ENCODE peak calls at places on chromosomes 2 and 18, in ten cellular contexts. One of them, this sample, is unnamed.

GRCh38 chr18:75478996-75479870 is 51.7 kb upstream of the SMIM21 start:
- DNase-seq in SHP77: peak
- DNase-seq in DMS 273 treated with DMSO at 0.1 percent for 48 hours: no peak
- DNase-seq in foreskin fibroblast: peak
- DNase-seq in heart left ventricle: no peak
- DNase-seq in NCI-H1092: peak
- DNase-seq in occipital lobe: no peak
- DNase-seq in mesothelial cell of epicardium: no peak
- DNase-seq in CD4-positive, alpha-beta memory T cell: peak
- DNase-seq in cardiac fibroblast: peak
- DNase-seq in this sample: no peak

GRCh38 chr2:67649331-67650071 is 252.4 kb downstream of the ETAA1 start:
- DNase-seq in SHP77: peak
- DNase-seq in DMS 273 treated with DMSO at 0.1 percent for 48 hours: peak
- DNase-seq in foreskin fibroblast: peak
- DNase-seq in heart left ventricle: peak
- DNase-seq in NCI-H1092: no peak
- DNase-seq in occipital lobe: no peak
- DNase-seq in mesothelial cell of epicardium: peak
- DNase-seq in CD4-positive, alpha-beta memory T cell: no peak
- DNase-seq in cardiac fibroblast: peak
- DNase-seq in this sample: no peak

GRCh38 chr2:143803936-143804335 is 674.7 kb downstream of the ARHGAP15 start:
- DNase-seq in SHP77: no peak
- DNase-seq in DMS 273 treated with DMSO at 0.1 percent for 48 hours: no peak
- DNase-seq in foreskin fibroblast: no peak
- DNase-seq in heart left ventricle: no peak
- DNase-seq in NCI-H1092: no peak
- DNase-seq in occipital lobe: no peak
- DNase-seq in mesothelial cell of epicardium: no peak
- DNase-seq in CD4-positive, alpha-beta memory T cell: no peak
- DNase-seq in cardiac fibroblast: peak
- DNase-seq in this sample: no peak

GRCh38 chr2:12514631-12515437 is 201.9 kb upstream of the TRIB2 start:
- DNase-seq in SHP77: no peak
- DNase-seq in DMS 273 treated with DMSO at 0.1 percent for 48 hours: no peak
- DNase-seq in foreskin fibroblast: no peak
- DNase-seq in heart left ventricle: no peak
- DNase-seq in NCI-H1092: no peak
- DNase-seq in occipital lobe: no peak
- DNase-seq in mesothelial cell of epicardium: no peak
- DNase-seq in CD4-positive, alpha-beta memory T cell: peak
- DNase-seq in cardiac fibroblast: no peak
- DNase-seq in this sample: no peak

GRCh38 chr18:69968073-69968472 is 20.4 kb upstream of the CD226 start:
- DNase-seq in SHP77: peak
- DNase-seq in DMS 273 treated with DMSO at 0.1 percent for 48 hours: no peak
- DNase-seq in foreskin fibroblast: no peak
- DNase-seq in heart left ventricle: no peak
- DNase-seq in NCI-H1092: no peak
- DNase-seq in occipital lobe: no peak
- DNase-seq in mesothelial cell of epicardium: no peak
- DNase-seq in CD4-positive, alpha-beta memory T cell: peak
- DNase-seq in cardiac fibroblast: no peak
- DNase-seq in this sample: peak

GRCh38 chr2:203455209-203455608 is 79.9 kb downstream of the RAPH1 start:
- DNase-seq in SHP77: no peak
- DNase-seq in DMS 273 treated with DMSO at 0.1 percent for 48 hours: no peak
- DNase-seq in foreskin fibroblast: no peak
- DNase-seq in heart left ventricle: no peak
- DNase-seq in NCI-H1092: no peak
- DNase-seq in occipital lobe: no peak
- DNase-seq in mesothelial cell of epicardium: no peak
- DNase-seq in CD4-positive, alpha-beta memory T cell: no peak
- DNase-seq in cardiac fibroblast: no peak
- DNase-seq in this sample: no peak

GRCh38 chr2:29847901-29848300 is 73.5 kb downstream of the ALK start:
- DNase-seq in SHP77: no peak
- DNase-seq in DMS 273 treated with DMSO at 0.1 percent for 48 hours: peak
- DNase-seq in foreskin fibroblast: no peak
- DNase-seq in heart left ventricle: no peak
- DNase-seq in NCI-H1092: no peak
- DNase-seq in occipital lobe: no peak
- DNase-seq in mesothelial cell of epicardium: no peak
- DNase-seq in CD4-positive, alpha-beta memory T cell: no peak
- DNase-seq in cardiac fibroblast: no peak
- DNase-seq in this sample: no peak

GRCh38 chr2:24492283-24493272 is 1.5 kb downstream of the NCOA1 start:
- DNase-seq in SHP77: no peak
- DNase-seq in DMS 273 treated with DMSO at 0.1 percent for 48 hours: no peak
- DNase-seq in foreskin fibroblast: peak
- DNase-seq in heart left ventricle: no peak
- DNase-seq in NCI-H1092: no peak
- DNase-seq in occipital lobe: peak
- DNase-seq in mesothelial cell of epicardium: no peak
- DNase-seq in CD4-positive, alpha-beta memory T cell: peak
- DNase-seq in cardiac fibroblast: peak
- DNase-seq in this sample: no peak

GRCh38 chr2:1613731-1614354 is 130.5 kb downstream of the PXDN start:
- DNase-seq in SHP77: no peak
- DNase-seq in DMS 273 treated with DMSO at 0.1 percent for 48 hours: no peak
- DNase-seq in foreskin fibroblast: no peak
- DNase-seq in heart left ventricle: no peak
- DNase-seq in NCI-H1092: no peak
- DNase-seq in occipital lobe: no peak
- DNase-seq in mesothelial cell of epicardium: no peak
- DNase-seq in CD4-positive, alpha-beta memory T cell: no peak
- DNase-seq in cardiac fibroblast: peak
- DNase-seq in this sample: no peak

GRCh38 chr2:112173646-112174319 is 35.6 kb downstream of the FBLN7 start:
- DNase-seq in SHP77: no peak
- DNase-seq in DMS 273 treated with DMSO at 0.1 percent for 48 hours: no peak
- DNase-seq in foreskin fibroblast: no peak
- DNase-seq in heart left ventricle: no peak
- DNase-seq in NCI-H1092: no peak
- DNase-seq in occipital lobe: no peak
- DNase-seq in mesothelial cell of epicardium: no peak
- DNase-seq in CD4-positive, alpha-beta memory T cell: no peak
- DNase-seq in cardiac fibroblast: no peak
- DNase-seq in this sample: no peak

GRCh38 chr2:170106441-170106840 is 71.5 kb upstream of the MYO3B start:
- DNase-seq in SHP77: no peak
- DNase-seq in DMS 273 treated with DMSO at 0.1 percent for 48 hours: no peak
- DNase-seq in foreskin fibroblast: no peak
- DNase-seq in heart left ventricle: no peak
- DNase-seq in NCI-H1092: no peak
- DNase-seq in occipital lobe: no peak
- DNase-seq in mesothelial cell of epicardium: no peak
- DNase-seq in CD4-positive, alpha-beta memory T cell: no peak
- DNase-seq in cardiac fibroblast: no peak
- DNase-seq in this sample: no peak

GRCh38 chr2:226873826-226874225 is 38.0 kb downstream of the RHBDD1 start:
- DNase-seq in SHP77: no peak
- DNase-seq in DMS 273 treated with DMSO at 0.1 percent for 48 hours: no peak
- DNase-seq in foreskin fibroblast: no peak
- DNase-seq in heart left ventricle: no peak
- DNase-seq in NCI-H1092: no peak
- DNase-seq in occipital lobe: no peak
- DNase-seq in mesothelial cell of epicardium: no peak
- DNase-seq in CD4-positive, alpha-beta memory T cell: no peak
- DNase-seq in cardiac fibroblast: no peak
- DNase-seq in this sample: no peak

GRCh38 chr18:29853126-29853525 is 1189.4 kb downstream of the DSC3 start:
- DNase-seq in SHP77: no peak
- DNase-seq in DMS 273 treated with DMSO at 0.1 percent for 48 hours: no peak
- DNase-seq in foreskin fibroblast: no peak
- DNase-seq in heart left ventricle: no peak
- DNase-seq in NCI-H1092: no peak
- DNase-seq in occipital lobe: no peak
- DNase-seq in mesothelial cell of epicardium: no peak
- DNase-seq in CD4-positive, alpha-beta memory T cell: no peak
- DNase-seq in cardiac fibroblast: no peak
- DNase-seq in this sample: no peak

GRCh38 chr2:81583311-81584108 is 1279.0 kb upstream of the LRRTM1 start:
- DNase-seq in SHP77: no peak
- DNase-seq in DMS 273 treated with DMSO at 0.1 percent for 48 hours: no peak
- DNase-seq in foreskin fibroblast: no peak
- DNase-seq in heart left ventricle: no peak
- DNase-seq in NCI-H1092: no peak
- DNase-seq in occipital lobe: no peak
- DNase-seq in mesothelial cell of epicardium: no peak
- DNase-seq in CD4-positive, alpha-beta memory T cell: no peak
- DNase-seq in cardiac fibroblast: no peak
- DNase-seq in this sample: no peak

GRCh38 chr2:237754182-237754581 is 44.4 kb upstream of the RBM44 start:
- DNase-seq in SHP77: no peak
- DNase-seq in DMS 273 treated with DMSO at 0.1 percent for 48 hours: no peak
- DNase-seq in foreskin fibroblast: no peak
- DNase-seq in heart left ventricle: no peak
- DNase-seq in NCI-H1092: no peak
- DNase-seq in occipital lobe: no peak
- DNase-seq in mesothelial cell of epicardium: no peak
- DNase-seq in CD4-positive, alpha-beta memory T cell: no peak
- DNase-seq in cardiac fibroblast: peak
- DNase-seq in this sample: no peak

GRCh38 chr2:42045956-42046748 is 1.7 kb upstream of the PKDCC start:
- DNase-seq in SHP77: peak
- DNase-seq in DMS 273 treated with DMSO at 0.1 percent for 48 hours: peak
- DNase-seq in foreskin fibroblast: no peak
- DNase-seq in heart left ventricle: no peak
- DNase-seq in NCI-H1092: peak
- DNase-seq in occipital lobe: no peak
- DNase-seq in mesothelial cell of epicardium: no peak
- DNase-seq in CD4-positive, alpha-beta memory T cell: no peak
- DNase-seq in cardiac fibroblast: no peak
- DNase-seq in this sample: no peak

GRCh38 chr2:8802741-8803140 is 34.7 kb downstream of the KIDINS220 start:
- DNase-seq in SHP77: no peak
- DNase-seq in DMS 273 treated with DMSO at 0.1 percent for 48 hours: no peak
- DNase-seq in foreskin fibroblast: no peak
- DNase-seq in heart left ventricle: no peak
- DNase-seq in NCI-H1092: no peak
- DNase-seq in occipital lobe: no peak
- DNase-seq in mesothelial cell of epicardium: no peak
- DNase-seq in CD4-positive, alpha-beta memory T cell: no peak
- DNase-seq in cardiac fibroblast: no peak
- DNase-seq in this sample: no peak

GRCh38 chr2:46747297-46747818 is 168.2 kb downstream of the MCFD2 start:
- DNase-seq in SHP77: no peak
- DNase-seq in DMS 273 treated with DMSO at 0.1 percent for 48 hours: no peak
- DNase-seq in foreskin fibroblast: no peak
- DNase-seq in heart left ventricle: no peak
- DNase-seq in NCI-H1092: no peak
- DNase-seq in occipital lobe: no peak
- DNase-seq in mesothelial cell of epicardium: no peak
- DNase-seq in CD4-positive, alpha-beta memory T cell: no peak
- DNase-seq in cardiac fibroblast: peak
- DNase-seq in this sample: no peak

GRCh38 chr2:149418065-149418464 is 87.7 kb downstream of the LYPD6 start:
- DNase-seq in SHP77: no peak
- DNase-seq in DMS 273 treated with DMSO at 0.1 percent for 48 hours: no peak
- DNase-seq in foreskin fibroblast: no peak
- DNase-seq in heart left ventricle: no peak
- DNase-seq in NCI-H1092: no peak
- DNase-seq in occipital lobe: no peak
- DNase-seq in mesothelial cell of epicardium: no peak
- DNase-seq in CD4-positive, alpha-beta memory T cell: no peak
- DNase-seq in cardiac fibroblast: no peak
- DNase-seq in this sample: no peak

GRCh38 chr18:79747156-79747845 is 50.4 kb upstream of the KCNG2 start:
- DNase-seq in SHP77: no peak
- DNase-seq in DMS 273 treated with DMSO at 0.1 percent for 48 hours: no peak
- DNase-seq in foreskin fibroblast: no peak
- DNase-seq in heart left ventricle: no peak
- DNase-seq in NCI-H1092: no peak
- DNase-seq in occipital lobe: no peak
- DNase-seq in mesothelial cell of epicardium: no peak
- DNase-seq in CD4-positive, alpha-beta memory T cell: no peak
- DNase-seq in cardiac fibroblast: no peak
- DNase-seq in this sample: no peak

GRCh38 chr18:24369420-24369819 is 28.2 kb downstream of the OSBPL1A start:
- DNase-seq in SHP77: no peak
- DNase-seq in DMS 273 treated with DMSO at 0.1 percent for 48 hours: no peak
- DNase-seq in foreskin fibroblast: peak
- DNase-seq in heart left ventricle: no peak
- DNase-seq in NCI-H1092: no peak
- DNase-seq in occipital lobe: no peak
- DNase-seq in mesothelial cell of epicardium: no peak
- DNase-seq in CD4-positive, alpha-beta memory T cell: no peak
- DNase-seq in cardiac fibroblast: peak
- DNase-seq in this sample: no peak

GRCh38 chr2:45595724-45596435 is 15.2 kb downstream of the SRBD1 start:
- DNase-seq in SHP77: no peak
- DNase-seq in DMS 273 treated with DMSO at 0.1 percent for 48 hours: no peak
- DNase-seq in foreskin fibroblast: peak
- DNase-seq in heart left ventricle: peak
- DNase-seq in NCI-H1092: no peak
- DNase-seq in occipital lobe: no peak
- DNase-seq in mesothelial cell of epicardium: no peak
- DNase-seq in CD4-positive, alpha-beta memory T cell: no peak
- DNase-seq in cardiac fibroblast: peak
- DNase-seq in this sample: no peak

GRCh38 chr2:24201496-24201895 is 26.6 kb downstream of the FAM228A start:
- DNase-seq in SHP77: no peak
- DNase-seq in DMS 273 treated with DMSO at 0.1 percent for 48 hours: no peak
- DNase-seq in foreskin fibroblast: no peak
- DNase-seq in heart left ventricle: no peak
- DNase-seq in NCI-H1092: no peak
- DNase-seq in occipital lobe: peak
- DNase-seq in mesothelial cell of epicardium: no peak
- DNase-seq in CD4-positive, alpha-beta memory T cell: no peak
- DNase-seq in cardiac fibroblast: no peak
- DNase-seq in this sample: no peak

GRCh38 chr2:96249654-96250053 is 16.1 kb downstream of the TMEM127 start:
- DNase-seq in SHP77: no peak
- DNase-seq in DMS 273 treated with DMSO at 0.1 percent for 48 hours: no peak
- DNase-seq in foreskin fibroblast: peak
- DNase-seq in heart left ventricle: no peak
- DNase-seq in NCI-H1092: no peak
- DNase-seq in occipital lobe: no peak
- DNase-seq in mesothelial cell of epicardium: no peak
- DNase-seq in CD4-positive, alpha-beta memory T cell: no peak
- DNase-seq in cardiac fibroblast: peak
- DNase-seq in this sample: no peak

GRCh38 chr2:109435066-109435690 is 178.6 kb downstream of the SEPTIN10 start:
- DNase-seq in SHP77: no peak
- DNase-seq in DMS 273 treated with DMSO at 0.1 percent for 48 hours: no peak
- DNase-seq in foreskin fibroblast: no peak
- DNase-seq in heart left ventricle: peak
- DNase-seq in NCI-H1092: no peak
- DNase-seq in occipital lobe: no peak
- DNase-seq in mesothelial cell of epicardium: no peak
- DNase-seq in CD4-positive, alpha-beta memory T cell: no peak
- DNase-seq in cardiac fibroblast: no peak
- DNase-seq in this sample: no peak

GRCh38 chr2:146621656-146622055 is 1223.2 kb upstream of the ACVR2A start:
- DNase-seq in SHP77: no peak
- DNase-seq in DMS 273 treated with DMSO at 0.1 percent for 48 hours: no peak
- DNase-seq in foreskin fibroblast: no peak
- DNase-seq in heart left ventricle: no peak
- DNase-seq in NCI-H1092: no peak
- DNase-seq in occipital lobe: no peak
- DNase-seq in mesothelial cell of epicardium: no peak
- DNase-seq in CD4-positive, alpha-beta memory T cell: no peak
- DNase-seq in cardiac fibroblast: no peak
- DNase-seq in this sample: no peak

GRCh38 chr2:9326975-9327374 is 96.4 kb downstream of the ITGB1BP1 start:
- DNase-seq in SHP77: no peak
- DNase-seq in DMS 273 treated with DMSO at 0.1 percent for 48 hours: no peak
- DNase-seq in foreskin fibroblast: peak
- DNase-seq in heart left ventricle: no peak
- DNase-seq in NCI-H1092: no peak
- DNase-seq in occipital lobe: no peak
- DNase-seq in mesothelial cell of epicardium: no peak
- DNase-seq in CD4-positive, alpha-beta memory T cell: no peak
- DNase-seq in cardiac fibroblast: peak
- DNase-seq in this sample: no peak